ENCODE peak calls at places on chromosomes 16 and 17, in five cellular contexts. O is ovary, I is psoas muscle, X is PC-3, W is A549. A is an unnamed sample. For H3K4me1, the result is how much of the 10 kb centered on the place peaks cover.

GRCh38 chr17:33498069-33498468 is 205.0 kb upstream of the ASIC2 start:
- DNase-seq in X (no peak), O (no peak), I (no peak), W (no peak), A (no peak)

GRCh38 chr17:66301418-66301863 is 972 bp upstream of the PRKCA start:
- DNase-seq in W (no peak), O (no peak), I (no peak), X (no peak), A (no peak)

GRCh38 chr17:50943575-50943933 is 77.4 kb upstream of the TOB1 start:
- DNase-seq in O (no peak), I (peak), X (no peak), W (no peak), A (no peak)

GRCh38 chr17:69812240-69812837 is 262.7 kb upstream of the KCNJ16 start:
- DNase-seq in I (no peak), W (no peak), O (no peak), X (peak), A (no peak)

GRCh38 chr17:69050999-69051775 is 9.5 kb downstream of the ABCA9 start:
- DNase-seq in O (no peak), X (no peak), W (no peak), I (no peak), A (no peak)

GRCh38 chr17:73874008-73874407 is 229.8 kb upstream of the SDK2 start:
- DNase-seq in O (no peak), X (no peak), I (no peak), W (peak), A (no peak)

GRCh38 chr17:75496005-75496404 is 19.3 kb downstream of the CASKIN2 start:
- DNase-seq in X (no peak), I (no peak), O (no peak), W (no peak), A (no peak)

GRCh38 chr17:80086081-80086480 is 15.3 kb upstream of the GAA start:
- DNase-seq in W (no peak), X (no peak), O (no peak), I (no peak), A (no peak)

GRCh38 chr16:76335187-76335974 is 58.2 kb downstream of the CNTNAP4 start:
- DNase-seq in O (no peak), W (no peak), X (no peak), I (no peak), A (no peak)

GRCh38 chr16:19415461-19415860 is 2.2 kb upstream of the TMC5 start:
- DNase-seq in X (peak), W (no peak), I (no peak), O (no peak), A (peak)

GRCh38 chr16:85536411-85537330 is 76.5 kb upstream of the GSE1 start:
- DNase-seq in X (no peak), I (no peak), W (no peak), O (no peak), A (no peak)

GRCh38 chr16:27291106-27291505 is 22.5 kb upstream of the NSMCE1 start:
- DNase-seq in W (no peak), I (no peak), X (no peak), O (no peak), A (no peak)

GRCh38 chr17:74028717-74029116 is 174.8 kb upstream of the RPL38 start:
- DNase-seq in W (no peak), O (no peak), X (no peak), I (peak), A (no peak)

GRCh38 chr17:82645516-82645915 is 2.7 kb downstream of the WDR45B start:
- DNase-seq in X (peak), I (no peak), O (no peak), W (no peak), A (no peak)

GRCh38 chr17:10172241-10172741 is 26.1 kb downstream of the GAS7 start:
- DNase-seq in W (no peak), O (no peak), I (no peak), X (no peak), A (no peak)

GRCh38 chr17:21301593-21302550 is 17.4 kb downstream of the MAP2K3 start:
- DNase-seq in W (no peak), O (no peak), I (peak), X (no peak), A (no peak)

GRCh38 chr17:8273884-8274444 is 14.5 kb upstream of the RANGRF start:
- DNase-seq in I (no peak), X (no peak), O (no peak), W (no peak), A (no peak)

GRCh38 chr17:75601057-75601987 is 13.7 kb downstream of the MYO15B start:
- DNase-seq in W (peak), X (peak), I (no peak), O (no peak), A (peak)

GRCh38 chr16:83717814-83718213 is 90.0 kb upstream of the HSBP1 start:
- DNase-seq in I (no peak), O (no peak), X (no peak), W (no peak), A (no peak)

GRCh38 chr16:83720213-83720612 is 87.6 kb upstream of the HSBP1 start:
- DNase-seq in W (no peak), I (no peak), X (no peak), O (no peak), A (no peak)

GRCh38 chr16:83715217-83715920 is 92.4 kb upstream of the HSBP1 start:
- DNase-seq in W (no peak), O (no peak), X (no peak), I (peak), A (peak)

GRCh38 chr16:83714286-83714685 is 93.5 kb upstream of the HSBP1 start:
- DNase-seq in W (no peak), I (no peak), X (no peak), O (no peak), A (no peak)

GRCh38 chr16:83717308-83717707 is 90.5 kb upstream of the HSBP1 start:
- DNase-seq in O (no peak), X (no peak), I (no peak), W (no peak), A (no peak)
- TF ChIP-seq CTCF in O (no peak), X (no peak), I (no peak), W (no peak), A (no peak)

GRCh38 chr16:2199095-2199494 is 2.7 kb upstream of the CASKIN1 start:
- DNase-seq in W (no peak), O (no peak), I (no peak), X (no peak), A (no peak)
- H3K4me3 ChIP-seq in W (no peak), O (no peak), I (no peak), X (no peak), A (no peak)

GRCh38 chr17:47872651-47873161 is 21.7 kb upstream of the SP6 start:
- DNase-seq in O (no peak), X (no peak), I (no peak), W (no peak), A (no peak)
- H3K4me1 ChIP-seq in O (under half), X (under half), I (under half), W (under half), A (under half)

DNA sequence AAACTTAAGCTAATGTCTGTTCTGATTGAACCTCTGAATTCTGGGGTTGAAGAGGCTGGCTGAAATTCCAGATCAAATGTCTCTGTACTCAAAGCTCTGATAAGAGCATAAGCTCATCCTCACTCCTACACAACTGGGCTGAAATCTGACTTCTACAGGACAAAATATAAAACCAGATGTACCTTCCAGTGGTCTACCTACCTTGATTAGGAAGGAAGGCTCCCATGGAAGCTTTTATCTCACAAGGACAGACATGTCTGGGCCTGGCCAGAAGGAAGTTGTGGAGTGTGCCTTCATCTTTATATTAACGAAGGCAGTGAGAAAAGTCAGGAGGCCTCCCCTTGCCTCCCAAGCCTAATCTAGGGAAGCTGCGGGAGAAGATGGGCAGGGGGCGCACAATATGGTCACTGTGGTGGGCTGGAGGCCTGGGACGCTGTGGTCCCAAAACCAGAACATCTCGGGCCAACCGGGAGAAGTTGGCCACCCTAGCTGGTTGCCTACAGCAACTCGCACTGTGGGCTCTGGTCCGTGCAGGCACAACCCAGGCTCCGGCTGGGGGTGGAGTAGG is 55.6 kb upstream of the LRRC37A3 start:
- DNase-seq in O (no peak), W (no peak), I (no peak), X (no peak), A (no peak)
- TF ChIP-seq CTCF in O (no peak), W (no peak), I (no peak), X (no peak), A (no peak)

DNA sequence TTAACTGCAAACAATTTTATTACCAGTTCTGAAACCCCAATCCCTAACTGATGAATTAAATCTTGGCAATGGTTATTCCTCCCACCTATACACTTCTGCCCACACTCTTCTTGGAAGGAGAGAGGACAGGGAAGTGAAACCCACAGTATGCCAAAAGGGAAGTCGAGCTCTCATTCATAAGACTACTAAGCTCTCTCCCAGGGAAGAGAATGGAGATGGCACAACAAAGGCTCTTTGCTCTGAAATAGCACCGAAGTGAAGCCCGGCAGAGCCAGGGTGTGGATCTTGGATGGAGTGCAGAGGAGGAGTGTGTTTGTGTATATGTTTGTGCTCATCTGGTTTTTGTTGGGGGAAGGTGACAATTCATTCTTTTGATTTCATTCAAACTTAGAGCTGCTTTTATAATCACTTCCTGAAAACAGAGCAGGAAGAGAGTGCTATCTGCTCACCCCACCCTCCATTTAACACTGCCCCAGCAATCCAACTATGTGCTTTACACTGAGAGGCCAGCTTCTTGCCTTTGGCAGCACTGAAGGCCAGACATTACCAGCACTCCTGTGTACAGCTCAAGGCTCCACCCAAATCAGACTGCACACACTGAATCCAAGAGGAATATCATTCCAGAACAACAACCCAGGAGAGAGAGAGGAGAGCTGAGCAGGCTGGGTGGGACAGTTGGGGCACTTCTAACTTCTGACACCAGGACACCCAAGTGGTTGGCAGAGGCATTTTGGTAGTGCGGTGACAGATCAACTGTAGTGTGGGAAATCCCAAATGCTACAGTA is 68.8 kb downstream of the HIC1 start:
- DNase-seq in X (no peak), O (peak), I (no peak), W (no peak), A (no peak)
- H3K4me3 ChIP-seq in X (no peak), O (no peak), I (peak), W (no peak), A (no peak)

DNA sequence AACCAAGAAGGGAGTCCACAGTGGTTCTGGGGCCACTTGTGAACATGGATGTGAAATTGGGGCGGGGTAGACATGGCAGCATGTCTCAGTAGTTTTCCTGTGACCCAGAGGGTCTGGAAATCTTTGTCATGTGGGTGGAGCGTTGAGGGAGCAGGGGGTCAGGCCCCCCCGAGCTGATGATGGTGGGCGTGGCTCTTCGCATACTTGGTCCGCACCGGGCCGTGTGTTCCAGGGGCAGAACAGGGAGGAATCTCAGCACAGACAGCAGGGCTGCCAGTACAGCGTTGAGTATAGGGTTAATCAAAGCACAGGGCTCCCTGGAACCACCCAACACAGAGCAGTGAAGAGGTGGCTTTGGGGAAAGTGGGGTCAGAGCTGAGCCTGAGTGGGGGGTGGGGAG is 267.5 kb downstream of the SEC14L1 start:
- DNase-seq in X (no peak), W (no peak), I (no peak), O (no peak), A (no peak)
- H3K4me1 ChIP-seq in X (under half), W (half or more), I (half or more), O (under half), A (under half)

GRCh38 chr17:81114694-81115093 is 50.6 kb upstream of the PVALEF start:
- DNase-seq in I (no peak), X (no peak), O (no peak), W (no peak), A (no peak)
- TF ChIP-seq CTCF in I (no peak), X (no peak), O (no peak), W (no peak), A (no peak)

GRCh38 chr16:2457946-2458345 is 2.0 kb upstream of the TEDC2 start:
- DNase-seq in O (no peak), I (no peak), X (no peak), W (no peak), A (no peak)

GRCh38 chr16:2452650-2453049 is 7.3 kb upstream of the TEDC2 start:
- DNase-seq in I (no peak), W (no peak), O (no peak), X (no peak), A (no peak)

GRCh38 chr16:2456551-2457153 is 3.3 kb upstream of the TEDC2 start:
- DNase-seq in W (no peak), I (no peak), O (no peak), X (no peak), A (no peak)

GRCh38 chr16:2457267-2457666 is 2.6 kb upstream of the TEDC2 start:
- DNase-seq in W (no peak), X (no peak), I (no peak), O (no peak), A (no peak)

GRCh38 chr16:2455081-2455845 is 4.6 kb upstream of the TEDC2 start:
- DNase-seq in I (no peak), O (no peak), W (no peak), X (no peak), A (no peak)
- H3K4me3 ChIP-seq in I (no peak), O (no peak), W (no peak), X (no peak), A (no peak)